ENCODE peak calls at places on chromosomes 4 and X, in seven cellular contexts. J, X, K, H, V, M and A are unnamed samples.

GRCh38 chr4:128782076-128782715 is 27.3 kb upstream of the JADE1 start:
- DNase-seq in J (peak; percentile 44), X (no peak), K (peak; percentile 81), H (peak; percentile 32), V (peak; percentile 72), M (peak; percentile 53), A (peak; percentile 30)

GRCh38 chr4:83889802-83890201 is 353.9 kb downstream of the GPAT3 start:
- DNase-seq in J (no peak), X (no peak), K (peak; percentile 67), H (no peak), V (no peak), M (no peak), A (no peak)

GRCh38 chr4:52110171-52110570 is 59.1 kb downstream of the SPATA18 start:
- DNase-seq in J (no peak), X (no peak), K (peak; percentile 35), H (no peak), V (no peak), M (no peak), A (no peak)

GRCh38 chr4:182507808-182508207 is 264.6 kb downstream of the TENM3 start:
- DNase-seq in J (no peak), X (no peak), K (no peak), H (no peak), V (no peak), M (no peak), A (no peak)

GRCh38 chr4:38368612-38369011 is 295.4 kb upstream of the KLF3 start:
- DNase-seq in J (no peak), X (no peak), K (peak; percentile 75), H (no peak), V (no peak), M (peak; percentile 13), A (no peak)

GRCh38 chrX:123336666-123337065 is 152.6 kb downstream of the GRIA3 start:
- DNase-seq in J (no peak), X (no peak), K (peak; percentile 23), H (no peak), V (no peak), M (no peak), A (no peak)

GRCh38 chr4:152591361-152591760 is 55.5 kb upstream of the FBXW7 start:
- DNase-seq in J (peak; percentile 43), X (peak; percentile 36), K (peak; percentile 71), H (no peak), V (no peak), M (peak; percentile 21), A (no peak)

GRCh38 chr4:155742310-155743015 is 16.4 kb upstream of the GUCY1B1 start:
- DNase-seq in J (no peak), X (no peak), K (no peak), H (no peak), V (no peak), M (no peak), A (no peak)

GRCh38 chrX:40149286-40150175 is 51.8 kb upstream of the BCOR start:
- DNase-seq in J (no peak), X (no peak), K (no peak), H (no peak), V (no peak), M (no peak), A (no peak)

GRCh38 chrX:22276781-22277180 is 4.1 kb downstream of the CBLL2 start:
- DNase-seq in J (no peak), X (no peak), K (peak; percentile 48), H (no peak), V (no peak), M (no peak), A (no peak)

GRCh38 chr4:173917255-173917960 is 366.1 kb downstream of the FBXO8 start:
- DNase-seq in J (no peak), X (no peak), K (peak; percentile 84), H (no peak), V (no peak), M (peak; percentile 16), A (no peak)

GRCh38 chr4:62028758-62029157 is 828.6 kb downstream of the ADGRL3 start:
- DNase-seq in J (no peak), X (no peak), K (no peak), H (no peak), V (no peak), M (no peak), A (no peak)

GRCh38 chrX:9851890-9852289 is 65.7 kb downstream of the SHROOM2 start:
- DNase-seq in J (no peak), X (no peak), K (no peak), H (no peak), V (no peak), M (no peak), A (no peak)

GRCh38 chr4:54525602-54526001 is 132.2 kb upstream of the KIT start:
- DNase-seq in J (no peak), X (no peak), K (peak; percentile 88), H (no peak), V (no peak), M (peak; percentile 75), A (no peak)

GRCh38 chr4:31086771-31087330 is 366.7 kb downstream of the PCDH7 start:
- DNase-seq in J (no peak), X (no peak), K (no peak), H (no peak), V (no peak), M (no peak), A (no peak)

GRCh38 chr4:109702950-109703663 is at the start of gene CASP6:
- DNase-seq in J (peak; percentile 86), X (peak; percentile 81), K (peak; percentile 90), H (peak; percentile 64), V (peak; percentile 80), M (peak; percentile 86), A (peak; percentile 79)

GRCh38 chr4:157076578-157076947 is 613 bp downstream of the GLRB start:
- DNase-seq in J (no peak), X (peak; percentile 7), K (no peak), H (no peak), V (no peak), M (no peak), A (no peak)

GRCh38 chrX:45295587-45295986 is 94.9 kb upstream of the DIPK2B start:
- DNase-seq in J (no peak), X (no peak), K (peak; percentile 7), H (no peak), V (no peak), M (no peak), A (no peak)

GRCh38 chrX:18964880-18965279 is 19.0 kb downstream of the PHKA2 start:
- DNase-seq in J (no peak), X (no peak), K (no peak), H (no peak), V (no peak), M (no peak), A (no peak)

GRCh38 chr4:108315699-108316098 is 147.0 kb upstream of the LEF1 start:
- DNase-seq in J (no peak), X (no peak), K (no peak), H (no peak), V (no peak), M (no peak), A (no peak)

GRCh38 chrX:119041175-119041574 is 31.6 kb upstream of the CT47C1 start:
- DNase-seq in J (no peak), X (no peak), K (peak; percentile 83), H (no peak), V (no peak), M (peak; percentile 77), A (no peak)

GRCh38 chr4:101158136-101158485 is 189.2 kb downstream of the PPP3CA start:
- DNase-seq in J (no peak), X (no peak), K (peak; percentile 73), H (no peak), V (no peak), M (no peak), A (no peak)

GRCh38 chr4:16617416-16617815 is 281.0 kb downstream of the LDB2 start:
- DNase-seq in J (no peak), X (no peak), K (peak; percentile 66), H (no peak), V (no peak), M (peak; percentile 47), A (no peak)